ENCODE peak calls at places on chromosomes 7 and 10, in seven cellular contexts. R is T47D, T is AG10803, J is endodermal cell, C is fibroblast of gingiva, H is Caki2, M is colonic mucosa. P is an unnamed sample.

GRCh38 chr10:99630439-99630838 is 10.2 kb upstream of the SLC25A28 start:
- DNase-seq in R (peak; percentile 81), T (peak; percentile 68), J (no peak), C (peak; percentile 54), H (peak; percentile 35), M (peak; percentile 29), P (peak; percentile 47)

GRCh38 chr10:129725890-129726631 is 238.0 kb downstream of the EBF3 start:
- DNase-seq in R (no peak), T (no peak), J (no peak), C (no peak), H (no peak), M (no peak), P (no peak)

GRCh38 chr7:7271094-7271874 is 88.9 kb downstream of the C1GALT1 start:
- DNase-seq in R (no peak), T (peak; percentile 30), J (no peak), C (no peak), H (no peak), M (no peak), P (no peak)

GRCh38 chr7:46191776-46192175 is 270.7 kb upstream of the IGFBP3 start:
- DNase-seq in R (no peak), T (peak; percentile 91), J (no peak), C (no peak), H (no peak), M (no peak), P (no peak)

GRCh38 chr7:104931181-104931781 is 82.7 kb upstream of the KMT2E start:
- DNase-seq in R (no peak), T (no peak), J (peak; percentile 71), C (no peak), H (no peak), M (peak; percentile 68), P (peak; percentile 84)

GRCh38 chr7:88927-89921 is 103.1 kb upstream of the FAM20C start:
- DNase-seq in R (no peak), T (peak; percentile 93), J (peak; percentile 47), C (peak; percentile 87), H (peak; percentile 32), M (no peak), P (peak; percentile 35)

GRCh38 chr10:131751827-131752775 is 148.7 kb upstream of the PPP2R2D start:
- DNase-seq in R (no peak), T (no peak), J (peak; percentile 81), C (no peak), H (no peak), M (no peak), P (no peak)

GRCh38 chr10:128497660-128498377 is 371.6 kb upstream of the MKI67 start:
- DNase-seq in R (no peak), T (no peak), J (no peak), C (no peak), H (no peak), M (no peak), P (no peak)

GRCh38 chr7:158495780-158496179 is 91.8 kb downstream of the PTPRN2 start:
- DNase-seq in R (peak; percentile 35), T (no peak), J (peak; percentile 87), C (no peak), H (peak; percentile 34), M (no peak), P (no peak)